ENCODE peak calls at places on chromosomes 5 and 9, in eight cellular contexts. O, U, E, I, B, X, S and F are unnamed samples.

GRCh38 chr5:17305024-17305423 is 87.6 kb downstream of the BASP1 start:
- DNase-seq in O (peak; percentile 76), U (no peak), E (no peak), I (no peak), B (no peak), X (no peak), S (no peak), F (no peak)

GRCh38 chr9:91162784-91163440 is 198.8 kb downstream of the AUH start:
- DNase-seq in O (no peak), U (no peak), E (no peak), I (no peak), B (peak; percentile 36), X (no peak), S (peak; percentile 47), F (no peak)

GRCh38 chr9:38337706-38338264 is 54.7 kb upstream of the ALDH1B1 start:
- DNase-seq in O (no peak), U (no peak), E (no peak), I (no peak), B (no peak), X (no peak), S (no peak), F (no peak)

GRCh38 chr9:77753183-77753582 is 105.1 kb upstream of the GNA14 start:
- DNase-seq in O (no peak), U (no peak), E (no peak), I (no peak), B (no peak), X (no peak), S (no peak), F (no peak)

GRCh38 chr5:145495741-145496140 is 339.4 kb downstream of the PRELID2 start:
- DNase-seq in O (peak; percentile 94), U (no peak), E (no peak), I (no peak), B (peak; percentile 30), X (no peak), S (peak; percentile 93), F (no peak)

GRCh38 chr9:133356391-133357091 is at the start of the genes SURF1 and SURF2:
- DNase-seq in O (peak; percentile 66), U (peak; percentile 95), E (no peak), I (peak; percentile 88), B (peak; percentile 88), X (no peak), S (peak; percentile 74), F (peak; percentile 75)

GRCh38 chr5:10540036-10540544 is 23.8 kb upstream of the ANKRD33B start:
- DNase-seq in O (no peak), U (no peak), E (no peak), I (no peak), B (no peak), X (no peak), S (no peak), F (no peak)

GRCh38 chr9:99905833-99906402 is 536 bp upstream of the STX17 start:
- DNase-seq in O (peak; percentile 6), U (no peak), E (no peak), I (no peak), B (no peak), X (no peak), S (peak; percentile 6), F (no peak)

GRCh38 chr5:120605325-120606079 is 141.4 kb downstream of the PRR16 start:
- DNase-seq in O (no peak), U (no peak), E (no peak), I (no peak), B (no peak), X (no peak), S (peak; percentile 50), F (no peak)

GRCh38 chr9:109449036-109449798 is 48.9 kb downstream of the PTPN3 start:
- DNase-seq in O (no peak), U (no peak), E (no peak), I (no peak), B (no peak), X (no peak), S (no peak), F (no peak)

GRCh38 chr5:541148-541887 is 17.1 kb upstream of the SLC9A3 start:
- DNase-seq in O (no peak), U (peak; percentile 40), E (no peak), I (no peak), B (no peak), X (no peak), S (no peak), F (no peak)

GRCh38 chr9:129550199-129550839 is 70.6 kb downstream of the C9orf50 start:
- DNase-seq in O (peak; percentile 70), U (peak; percentile 82), E (no peak), I (peak; percentile 89), B (peak; percentile 84), X (no peak), S (peak; percentile 83), F (peak; percentile 81)

GRCh38 chr9:79492092-79492995 is 79.4 kb upstream of the TLE4 start:
- DNase-seq in O (peak; percentile 22), U (no peak), E (no peak), I (no peak), B (no peak), X (no peak), S (no peak), F (no peak)

GRCh38 chr9:78010419-78010818 is 21.2 kb downstream of the GNAQ start:
- DNase-seq in O (no peak), U (no peak), E (no peak), I (no peak), B (no peak), X (no peak), S (no peak), F (no peak)

GRCh38 chr9:12933957-12934356 is 159.1 kb downstream of the LURAP1L start:
- DNase-seq in O (peak; percentile 37), U (no peak), E (no peak), I (no peak), B (no peak), X (no peak), S (no peak), F (no peak)

GRCh38 chr5:10479226-10479721 is 37.6 kb downstream of the ROPN1L start:
- DNase-seq in O (peak; percentile 82), U (no peak), E (no peak), I (no peak), B (no peak), X (no peak), S (peak; percentile 88), F (no peak)

GRCh38 chr5:15452030-15452429 is 48.0 kb upstream of the FBXL7 start:
- DNase-seq in O (no peak), U (no peak), E (no peak), I (no peak), B (no peak), X (no peak), S (no peak), F (no peak)

GRCh38 chr5:115151208-115151805 is 18.4 kb downstream of the TRIM36 start:
- DNase-seq in O (no peak), U (peak; percentile 16), E (no peak), I (no peak), B (no peak), X (no peak), S (no peak), F (no peak)

GRCh38 chr5:91436241-91436640 is 53.1 kb upstream of the ARRDC3 start:
- DNase-seq in O (no peak), U (no peak), E (no peak), I (no peak), B (no peak), X (no peak), S (no peak), F (no peak)

GRCh38 chr9:32387256-32387655 is 2.8 kb downstream of the ACO1 start:
- DNase-seq in O (no peak), U (no peak), E (no peak), I (no peak), B (no peak), X (no peak), S (peak; percentile 10), F (no peak)

DNA sequence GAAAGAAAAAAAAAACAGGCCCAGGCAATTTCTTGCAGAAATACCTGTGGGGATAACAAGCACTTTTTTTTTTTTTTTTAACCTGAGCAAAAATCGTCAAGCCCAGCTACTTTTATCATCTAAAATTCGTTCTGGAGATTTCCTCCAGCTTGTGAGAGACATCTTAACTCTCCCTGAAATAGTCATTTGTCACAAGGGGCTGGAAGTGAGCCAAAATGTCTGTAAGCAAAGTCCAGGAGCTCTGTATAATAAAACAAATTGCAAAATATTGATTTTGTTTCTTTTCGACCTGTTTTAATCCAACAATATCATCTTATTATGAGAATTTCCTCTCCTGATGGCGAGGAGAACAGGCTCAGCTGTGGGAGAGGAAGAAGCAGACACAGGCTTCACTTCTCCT is 168.4 kb downstream of the TTLL11 start:
- DNase-seq in O (no peak), U (no peak), E (no peak), I (no peak), B (no peak), X (no peak), S (no peak), F (no peak)
- H3K27ac ChIP-seq in O (no peak overlapping the region), U (no peak overlapping the region), E (no peak overlapping the region), I (no peak overlapping the region), B (no peak overlapping the region), X (no peak overlapping the region), S (no peak overlapping the region), F (no peak overlapping the region)

DNA sequence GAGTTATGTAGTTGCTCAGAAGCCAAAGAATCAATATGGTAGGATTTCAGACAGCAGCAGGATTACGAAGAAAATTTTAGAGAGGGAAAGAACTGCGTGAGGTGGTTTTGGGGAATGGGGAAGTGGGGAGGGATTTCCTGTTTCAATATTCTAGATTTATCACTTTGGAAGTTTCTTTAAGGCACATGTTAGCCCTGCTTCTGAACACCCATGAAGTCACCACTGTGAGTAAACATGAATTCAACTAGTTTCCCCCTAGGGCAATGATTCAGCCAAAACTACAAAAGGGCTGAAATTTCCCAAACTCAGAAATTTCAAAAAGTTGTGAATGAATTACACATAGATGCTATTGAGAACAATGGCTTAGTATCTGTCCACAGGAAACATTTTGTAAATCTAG is 132.2 kb downstream of the EBF1 start:
- DNase-seq in O (peak; percentile 32), U (no peak), E (no peak), I (no peak), B (no peak), X (peak; percentile 63), S (peak; percentile 29), F (no peak)
- H3K27ac ChIP-seq in O (no peak overlapping the region), U (no peak overlapping the region), E (no peak overlapping the region), I (peak overlapping the region; percentile 26), B (no peak overlapping the region), X (peak overlapping the region; percentile 75), S (no peak overlapping the region), F (no peak overlapping the region)

DNA sequence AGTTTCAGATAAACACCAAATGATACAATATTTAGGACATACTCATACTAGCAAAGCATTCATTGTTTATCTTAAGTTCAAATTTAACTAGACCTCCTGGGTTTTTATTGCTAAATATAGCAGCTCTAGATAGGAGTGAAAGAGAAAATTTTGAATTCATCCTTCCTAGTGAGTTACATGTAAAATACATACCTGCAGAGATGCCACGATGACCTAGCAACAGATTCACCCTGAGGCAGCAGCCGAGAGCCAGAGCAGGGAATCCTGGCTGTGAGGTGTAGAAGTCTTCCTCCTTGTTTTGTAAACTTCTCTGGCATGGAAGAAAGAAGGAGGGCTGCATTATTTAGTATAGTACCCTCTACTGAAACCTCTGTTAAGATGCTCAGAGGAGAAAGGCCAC is 25.9 kb upstream of the GABRP start:
- DNase-seq in O (no peak), U (no peak), E (no peak), I (no peak), B (no peak), X (no peak), S (no peak), F (no peak)
- H3K27ac ChIP-seq in O (no peak overlapping the region), U (no peak overlapping the region), E (no peak overlapping the region), I (no peak overlapping the region), B (no peak overlapping the region), X (no peak overlapping the region), S (no peak overlapping the region), F (no peak overlapping the region)

DNA sequence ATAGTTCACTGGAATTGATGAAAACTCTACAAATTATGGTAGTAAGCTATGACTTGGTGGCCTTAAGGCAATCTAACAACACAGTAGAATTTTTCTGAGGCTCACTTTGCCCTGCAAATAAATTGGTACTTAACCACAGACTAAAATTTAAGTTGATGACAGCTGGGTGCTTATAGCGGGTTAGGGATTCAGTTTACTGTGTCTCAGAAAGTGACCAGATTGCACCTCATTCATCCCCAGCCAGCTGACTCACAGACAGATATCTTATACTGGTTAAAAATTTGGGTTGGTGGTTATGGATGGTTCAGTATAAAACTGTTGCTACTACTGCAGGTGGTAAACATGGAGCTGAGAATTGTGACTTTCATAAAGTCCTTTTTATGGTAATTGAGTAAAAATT is 2.8 kb downstream of the CKS2 start:
- DNase-seq in O (peak; percentile 46), U (no peak), E (no peak), I (no peak), B (no peak), X (no peak), S (peak; percentile 39), F (no peak)
- H3K27ac ChIP-seq in O (no peak overlapping the region), U (peak overlapping the region; percentile 59), E (no peak overlapping the region), I (no peak overlapping the region), B (no peak overlapping the region), X (peak overlapping the region; percentile 99), S (peak overlapping the region; percentile 46), F (no peak overlapping the region)